ENCODE peak calls at places on chromosomes 6 and 20, in five cellular contexts. Z is mammary epithelial cell, P is tibial artery, D is gastrocnemius medialis, Q is fibroblast of lung. N is an unnamed sample. For H3K4me1, the result is how much of the 10 kb centered on the place peaks cover.

GRCh38 chr20:40713508-40713907 is 24.5 kb upstream of the MAFB start:
- DNase-seq in Z (no peak), P (no peak), D (no peak), Q (no peak), N (no peak)

GRCh38 chr6:26051683-26052310 is 35.4 kb upstream of the HFE start:
- DNase-seq in Z (no peak), P (no peak), D (no peak), Q (no peak), N (no peak)

GRCh38 chr6:112180095-112180820 is 74.1 kb downstream of the LAMA4 start:
- DNase-seq in Z (peak), P (no peak), D (peak), Q (peak), N (no peak)

GRCh38 chr6:1701668-1702353 is 92.1 kb downstream of the FOXC1 start:
- DNase-seq in Z (no peak), P (peak), D (no peak), Q (peak), N (peak)

GRCh38 chr20:34980543-34981213 is 25.0 kb downstream of the MYH7B start:
- DNase-seq in Z (no peak), P (no peak), D (peak), Q (no peak), N (no peak)

GRCh38 chr6:144953552-144954240 is 668.6 kb downstream of the UTRN start:
- DNase-seq in Z (peak), P (no peak), D (no peak), Q (peak), N (no peak)

GRCh38 chr6:116465246-116465645 is 4.1 kb downstream of the CALHM6 start:
- DNase-seq in Z (no peak), P (no peak), D (no peak), Q (no peak), N (no peak)

GRCh38 chr20:53405070-53405603 is 188.5 kb downstream of the ZNF217 start:
- DNase-seq in Z (no peak), P (no peak), D (no peak), Q (no peak), N (no peak)

GRCh38 chr20:42276718-42277117 is 658.5 kb upstream of the CHD6 start:
- DNase-seq in Z (no peak), P (no peak), D (no peak), Q (no peak), N (no peak)

GRCh38 chr6:55943329-55943728 is 67.9 kb upstream of the BMP5 start:
- DNase-seq in Z (no peak), P (no peak), D (no peak), Q (peak), N (no peak)

GRCh38 chr6:111985202-111985731 is 68.6 kb upstream of the CCN6 start:
- DNase-seq in Z (peak), P (no peak), D (no peak), Q (peak), N (no peak)

GRCh38 chr20:53708129-53708968 is 114.7 kb upstream of the ZNF217 start:
- DNase-seq in Z (peak), P (no peak), D (no peak), Q (peak), N (no peak)

GRCh38 chr6:1618305-1619105 is 8.8 kb downstream of the FOXC1 start:
- DNase-seq in Z (no peak), P (no peak), D (no peak), Q (no peak), N (no peak)

GRCh38 chr20:24992420-24993205 is at the start of gene APMAP:
- DNase-seq in Z (peak), P (peak), D (peak), Q (peak), N (peak)
- H3K4me1 ChIP-seq in Z (under half), P (under half), D (under half), Q (under half), N (under half)

GRCh38 chr6:118725944-118726343 is 74.6 kb upstream of the CEP85L start:
- DNase-seq in Z (no peak), P (no peak), D (no peak), Q (no peak), N (no peak)

GRCh38 chr6:118720125-118720473 is 68.7 kb upstream of the CEP85L start:
- DNase-seq in Z (no peak), P (no peak), D (no peak), Q (no peak), N (no peak)

GRCh38 chr6:118722820-118723526 is 71.6 kb upstream of the CEP85L start:
- DNase-seq in Z (peak), P (no peak), D (no peak), Q (peak), N (no peak)

GRCh38 chr6:118719351-118720124 is 68.1 kb upstream of the CEP85L start:
- DNase-seq in Z (no peak), P (no peak), D (no peak), Q (no peak), N (no peak)

DNA sequence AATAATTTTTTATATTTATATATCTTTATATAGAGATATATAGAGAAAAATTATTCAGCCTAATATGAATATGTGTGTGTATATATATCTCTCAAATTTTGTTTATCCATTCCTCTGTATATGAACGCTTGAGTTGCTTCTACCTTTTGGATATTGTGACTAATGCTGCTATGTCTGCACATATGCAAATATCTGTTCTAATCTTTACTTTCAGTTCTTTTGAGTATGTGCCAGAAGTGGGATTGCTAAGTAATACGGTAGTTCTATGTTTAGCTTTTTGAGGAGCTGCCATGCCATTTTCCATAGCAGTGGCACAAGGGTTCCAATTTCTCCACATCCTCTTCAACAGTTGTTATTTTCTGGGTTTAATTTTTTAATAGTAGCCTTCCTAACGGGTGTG is 72.8 kb upstream of the CEP85L start:
- DNase-seq in Z (no peak), P (no peak), D (no peak), Q (peak), N (no peak)
- H3K4me1 ChIP-seq in Z (under half), P (under half), D (under half), Q (under half), N (under half)

GRCh38 chr6:113632220-113632864 is 224.8 kb upstream of the MARCKS start:
- DNase-seq in Z (peak), P (peak), D (peak), Q (peak), N (peak)
- H3K4me1 ChIP-seq in Z (under half), P (under half), D (half or more), Q (under half), N (under half)

GRCh38 chr6:14880052-14880451 is 365.8 kb upstream of the JARID2 start:
- DNase-seq in Z (no peak), P (no peak), D (peak), Q (no peak), N (no peak)
- H3K4me1 ChIP-seq in Z (under half), P (under half), D (half or more), Q (under half), N (under half)

N was measured in thoracic aorta.